ENCODE peak calls at places on chromosome 17, in five cellular contexts. J is fibroblast of mammary gland, A is spleen, F is AG09319, M is HEK293T. G is an unnamed sample.

GRCh38 chr17:38815576-38816193 is 9.4 kb downstream of the CWC25 start:
- DNase-seq in A (no peak), M (no peak), F (no peak), J (peak), G (no peak)

GRCh38 chr17:44878627-44879221 is 20.5 kb downstream of the EFTUD2 start:
- DNase-seq in A (no peak), J (peak), M (peak), F (no peak), G (no peak)

GRCh38 chr17:32927724-32928526 is at the start of gene TMEM98:
- DNase-seq in F (no peak), A (no peak), J (no peak), M (peak), G (no peak)

GRCh38 chr17:80364091-80364691 is 50.8 kb upstream of the ENDOV start:
- DNase-seq in A (peak), J (peak), F (no peak), M (peak), G (no peak)

GRCh38 chr17:50105811-50106210 is 10.7 kb downstream of the PDK2 start:
- DNase-seq in J (no peak), F (no peak), M (no peak), A (no peak), G (no peak)

GRCh38 chr17:75637561-75637960 is 4.3 kb downstream of the SMIM5 start:
- DNase-seq in A (peak), F (no peak), M (no peak), J (no peak), G (no peak)

GRCh38 chr17:14461131-14461530 is 160.2 kb downstream of the HS3ST3B1 start:
- DNase-seq in F (no peak), A (no peak), M (no peak), J (no peak), G (no peak)

GRCh38 chr17:50665838-50666237 is 31.2 kb downstream of the ABCC3 start:
- DNase-seq in F (no peak), M (no peak), J (no peak), A (no peak), G (no peak)

GRCh38 chr17:73197141-73197540 is 4.3 kb downstream of the COG1 start:
- DNase-seq in M (no peak), A (no peak), J (no peak), F (no peak), G (no peak)

GRCh38 chr17:39626171-39626670 is 531 bp upstream of the PPP1R1B start:
- DNase-seq in J (no peak), F (no peak), A (peak), M (no peak), G (no peak)

GRCh38 chr17:59825533-59826316 is 67.0 kb downstream of the TUBD1 start:
- DNase-seq in J (peak), F (no peak), A (no peak), M (no peak), G (no peak)

GRCh38 chr17:73786286-73786743 is 142.1 kb upstream of the SDK2 start:
- DNase-seq in F (no peak), J (peak), M (no peak), A (no peak), G (no peak)

GRCh38 chr17:8913879-8914278 is 46.4 kb upstream of the PIK3R6 start:
- DNase-seq in M (no peak), F (no peak), J (no peak), A (no peak), G (no peak)

GRCh38 chr17:18944646-18945045 is 7.3 kb upstream of the SLC5A10 start:
- DNase-seq in M (no peak), F (no peak), J (no peak), A (no peak), G (no peak)

GRCh38 chr17:40699880-40700279 is 3.7 kb downstream of the KRT24 start:
- DNase-seq in F (no peak), A (no peak), M (no peak), J (no peak), G (no peak)

GRCh38 chr17:16456770-16457316 is 35.1 kb downstream of the LRRC75A start:
- DNase-seq in F (no peak), A (no peak), J (no peak), M (no peak), G (no peak)

GRCh38 chr17:81726004-81726403 is 13.9 kb downstream of the SLC25A10 start:
- DNase-seq in A (no peak), M (no peak), F (no peak), J (no peak), G (no peak)

GRCh38 chr17:79595471-79595870 is 15.4 kb downstream of the RBFOX3 start:
- DNase-seq in J (no peak), A (no peak), M (no peak), F (no peak), G (no peak)

GRCh38 chr17:57876866-57877237 is 27.0 kb upstream of the MRPS23 start:
- DNase-seq in F (no peak), M (no peak), J (no peak), A (no peak), G (no peak)

GRCh38 chr17:27536781-27537180 is 80.5 kb downstream of the KSR1 start:
- DNase-seq in A (no peak), F (no peak), J (no peak), M (no peak), G (no peak)

GRCh38 chr17:49995055-49995738 is at the start of gene DLX3:
- DNase-seq in F (peak), M (peak), J (peak), A (no peak), G (peak)

GRCh38 chr17:77887464-77888241 is 70.8 kb upstream of the TNRC6C start:
- DNase-seq in J (peak), F (peak), A (peak), M (peak), G (no peak)

GRCh38 chr17:2797632-2798031 is 1.4 kb downstream of the RAP1GAP2 start:
- DNase-seq in M (no peak), A (peak), J (no peak), F (no peak), G (no peak)

GRCh38 chr17:35915153-35915969 is 15.2 kb downstream of the RDM1 start:
- DNase-seq in A (no peak), M (no peak), F (no peak), J (no peak), G (no peak)

GRCh38 chr17:39916918-39917317 is 1.5 kb downstream of the GSDMB start:
- DNase-seq in J (peak), M (peak), F (no peak), A (no peak), G (no peak)

GRCh38 chr17:2564876-2565275 is 28.6 kb upstream of the PAFAH1B1 start:
- DNase-seq in J (no peak), A (no peak), F (no peak), M (no peak), G (no peak)

GRCh38 chr17:76569607-76570279 is 15.9 kb downstream of the ST6GALNAC2 start:
- DNase-seq in M (no peak), F (no peak), J (no peak), A (peak), G (no peak)

GRCh38 chr17:81069084-81069645 is 34.2 kb downstream of the BAIAP2 start:
- DNase-seq in A (no peak), J (no peak), F (no peak), M (no peak), G (no peak)

GRCh38 chr17:80101946-80102706 is 745 bp downstream of the GAA start:
- DNase-seq in M (peak), F (no peak), A (peak), J (peak), G (no peak)

GRCh38 chr17:4161560-4162221 is 18.7 kb downstream of the CYB5D2 start:
- DNase-seq in J (no peak), M (no peak), A (no peak), F (no peak), G (no peak)

GRCh38 chr17:77772461-77772897 is 186.0 kb upstream of the TNRC6C start:
- DNase-seq in A (peak), M (peak), F (no peak), J (peak), G (no peak)

GRCh38 chr17:78001612-78002011 is 43.1 kb downstream of the TNRC6C start:
- DNase-seq in J (no peak), F (no peak), M (no peak), A (no peak), G (no peak)

GRCh38 chr17:63843387-63844292 is 1.2 kb upstream of the SMARCD2 start:
- DNase-seq in M (no peak), F (no peak), J (peak), A (peak), G (no peak)

GRCh38 chr17:8494506-8495111 is 58.9 kb downstream of the NDEL1 start:
- DNase-seq in M (no peak), F (no peak), A (no peak), J (no peak), G (no peak)